ENCODE peak calls at places on chromosomes 2 and 18, in five cellular contexts. Z, A, P, D and Q are unnamed samples.
A peak's percentile ranks its signal among the peaks of the same experiment; 100 is the strongest.

GRCh38 chr2:64354857-64355680 is 98.9 kb upstream of the LGALSL start:
- DNase-seq in Z (peak; percentile 32), A (peak; percentile 16), P (no peak), D (no peak), Q (peak; percentile 65)

GRCh38 chr2:128177315-128177714 is 86.3 kb downstream of the UGGT1 start:
- DNase-seq in Z (no peak), A (no peak), P (no peak), D (no peak), Q (no peak)

GRCh38 chr2:42569116-42569711 is 782 bp downstream of the MTA3 start:
- DNase-seq in Z (peak; percentile 64), A (no peak), P (no peak), D (no peak), Q (no peak)

GRCh38 chr2:121527009-121527682 is 3.5 kb upstream of the RNU4ATAC start:
- DNase-seq in Z (no peak), A (no peak), P (no peak), D (no peak), Q (no peak)

GRCh38 chr2:160490760-160491367 is 2.7 kb downstream of the RBMS1 start:
- DNase-seq in Z (no peak), A (no peak), P (no peak), D (no peak), Q (no peak)

GRCh38 chr2:54669677-54670484 is 53.6 kb upstream of the EML6 start:
- DNase-seq in Z (peak; percentile 35), A (peak; percentile 49), P (no peak), D (no peak), Q (no peak)

GRCh38 chr18:68925268-68925667 is 127.4 kb downstream of the CCDC102B start:
- DNase-seq in Z (peak; percentile 7), A (no peak), P (no peak), D (no peak), Q (no peak)

GRCh38 chr2:7190587-7191320 is 273.5 kb downstream of the RNF144A start:
- DNase-seq in Z (no peak), A (no peak), P (no peak), D (no peak), Q (no peak)

GRCh38 chr2:238821391-238821790 is 26.5 kb upstream of the TWIST2 start:
- DNase-seq in Z (no peak), A (no peak), P (no peak), D (no peak), Q (no peak)

GRCh38 chr2:84906108-84906899 is 848 bp downstream of the TMSB10 start:
- DNase-seq in Z (no peak), A (no peak), P (no peak), D (peak; percentile 80), Q (no peak)

GRCh38 chr18:7846315-7846714 is 279.2 kb downstream of the PTPRM start:
- DNase-seq in Z (no peak), A (no peak), P (no peak), D (no peak), Q (no peak)

GRCh38 chr2:81523344-81523743 is 1218.8 kb upstream of the LRRTM1 start:
- DNase-seq in Z (no peak), A (no peak), P (no peak), D (no peak), Q (no peak)

GRCh38 chr18:32875625-32876024 is 102.8 kb upstream of the KLHL14 start:
- DNase-seq in Z (no peak), A (no peak), P (no peak), D (no peak), Q (no peak)

GRCh38 chr18:68428026-68428425 is 286.9 kb downstream of the TMX3 start:
- DNase-seq in Z (peak; percentile 53), A (peak; percentile 63), P (no peak), D (no peak), Q (peak; percentile 74)

GRCh38 chr2:170715932-170716777 is 1.0 kb downstream of the SP5 start:
- DNase-seq in Z (no peak), A (no peak), P (no peak), D (no peak), Q (no peak)

GRCh38 chr2:20451761-20452499 is 5.1 kb downstream of the RHOB start:
- DNase-seq in Z (no peak), A (no peak), P (no peak), D (no peak), Q (no peak)

GRCh38 chr18:13407484-13407883 is 188.9 kb downstream of the LDLRAD4 start:
- DNase-seq in Z (no peak), A (no peak), P (no peak), D (no peak), Q (no peak)

GRCh38 chr2:45001629-45002385 is 7.4 kb downstream of the SIX2 start:
- DNase-seq in Z (no peak), A (no peak), P (no peak), D (no peak), Q (no peak)

GRCh38 chr2:160634436-160634835 is 140.8 kb upstream of the RBMS1 start:
- DNase-seq in Z (no peak), A (no peak), P (no peak), D (no peak), Q (no peak)

GRCh38 chr2:82728090-82728489 is 1731.0 kb downstream of the SUCLG1 start:
- DNase-seq in Z (no peak), A (no peak), P (no peak), D (no peak), Q (no peak)

GRCh38 chr18:77321823-77322805 is 72.5 kb downstream of the GALR1 start:
- DNase-seq in Z (no peak), A (no peak), P (no peak), D (no peak), Q (no peak)

GRCh38 chr2:241703128-241703604 is 1.3 kb downstream of the ING5 start:
- DNase-seq in Z (peak; percentile 51), A (no peak), P (no peak), D (no peak), Q (no peak)

GRCh38 chr2:195899226-195899625 is 169.4 kb downstream of the DNAH7 start:
- DNase-seq in Z (no peak), A (peak; percentile 10), P (no peak), D (no peak), Q (no peak)

GRCh38 chr2:200369886-200370285 is 63.4 kb downstream of the SPATS2L start:
- DNase-seq in Z (no peak), A (no peak), P (no peak), D (no peak), Q (no peak)

GRCh38 chr2:136116813-136117390 is 1.0 kb downstream of the CXCR4 start:
- DNase-seq in Z (peak; percentile 12), A (no peak), P (no peak), D (peak; percentile 75), Q (no peak)

GRCh38 chr2:121295911-121296650 is 11.1 kb upstream of the TFCP2L1 start:
- DNase-seq in Z (no peak), A (no peak), P (peak; percentile 64), D (peak; percentile 27), Q (no peak)

GRCh38 chr18:31504455-31505147 is 6.6 kb downstream of the DSG2 start:
- DNase-seq in Z (no peak), A (no peak), P (no peak), D (no peak), Q (no peak)

GRCh38 chr2:110713508-110714362 is 18.6 kb upstream of the ACOXL start:
- DNase-seq in Z (no peak), A (no peak), P (no peak), D (no peak), Q (no peak)